ENCODE peak calls at places on chromosomes 11 and 22, in nine cellular contexts. One of them, this sample, is unnamed.

GRCh38 chr11:109894242-109894641 is 198.9 kb upstream of the ZC3H12C start:
- DNase-seq in right atrium auricular region: no peak
- DNase-seq in CD4-positive, CD25-positive, alpha-beta regulatory T cell: no peak
- DNase-seq in left ventricle myocardium inferior: no peak
- DNase-seq in HCT116: no peak
- DNase-seq in stomach: no peak
- DNase-seq in mesendoderm: peak
- DNase-seq in CD8-positive, alpha-beta T cell: no peak
- DNase-seq in lower lobe of right lung: no peak
- DNase-seq in this sample: no peak

GRCh38 chr22:49586244-49586748 is 241.4 kb downstream of the BRD1 start:
- DNase-seq in lower lobe of right lung: peak
- DNase-seq in mesendoderm: peak
- DNase-seq in left ventricle myocardium inferior: no peak
- DNase-seq in right atrium auricular region: no peak
- DNase-seq in HCT116: no peak
- DNase-seq in CD8-positive, alpha-beta T cell: no peak
- DNase-seq in CD4-positive, CD25-positive, alpha-beta regulatory T cell: no peak
- DNase-seq in stomach: no peak
- DNase-seq in this sample: no peak

GRCh38 chr11:208917-209260 is 1.4 kb downstream of the RIC8A start:
- DNase-seq in mesendoderm: no peak
- DNase-seq in CD4-positive, CD25-positive, alpha-beta regulatory T cell: no peak
- DNase-seq in stomach: no peak
- DNase-seq in left ventricle myocardium inferior: no peak
- DNase-seq in right atrium auricular region: no peak
- DNase-seq in CD8-positive, alpha-beta T cell: no peak
- DNase-seq in lower lobe of right lung: no peak
- DNase-seq in HCT116: no peak
- DNase-seq in this sample: no peak

GRCh38 chr11:12897867-12898266 is 111.2 kb upstream of the RASSF10 start:
- DNase-seq in stomach: no peak
- DNase-seq in left ventricle myocardium inferior: no peak
- DNase-seq in CD4-positive, CD25-positive, alpha-beta regulatory T cell: no peak
- DNase-seq in right atrium auricular region: no peak
- DNase-seq in mesendoderm: no peak
- DNase-seq in CD8-positive, alpha-beta T cell: no peak
- DNase-seq in HCT116: no peak
- DNase-seq in lower lobe of right lung: no peak
- DNase-seq in this sample: peak

GRCh38 chr22:27323646-27324045 is 477.9 kb downstream of the MN1 start:
- DNase-seq in lower lobe of right lung: no peak
- DNase-seq in right atrium auricular region: peak
- DNase-seq in stomach: no peak
- DNase-seq in left ventricle myocardium inferior: no peak
- DNase-seq in CD8-positive, alpha-beta T cell: no peak
- DNase-seq in CD4-positive, CD25-positive, alpha-beta regulatory T cell: no peak
- DNase-seq in HCT116: no peak
- DNase-seq in mesendoderm: no peak
- DNase-seq in this sample: no peak

GRCh38 chr11:20518323-20518834 is 81.0 kb upstream of the SLC6A5 start:
- DNase-seq in HCT116: no peak
- DNase-seq in right atrium auricular region: no peak
- DNase-seq in CD4-positive, CD25-positive, alpha-beta regulatory T cell: no peak
- DNase-seq in mesendoderm: no peak
- DNase-seq in CD8-positive, alpha-beta T cell: no peak
- DNase-seq in stomach: no peak
- DNase-seq in lower lobe of right lung: peak
- DNase-seq in left ventricle myocardium inferior: no peak
- DNase-seq in this sample: no peak

GRCh38 chr11:12217879-12218278 is 107.5 kb downstream of the MICAL2 start:
- DNase-seq in CD8-positive, alpha-beta T cell: no peak
- DNase-seq in CD4-positive, CD25-positive, alpha-beta regulatory T cell: no peak
- DNase-seq in mesendoderm: no peak
- DNase-seq in stomach: no peak
- DNase-seq in lower lobe of right lung: no peak
- DNase-seq in HCT116: no peak
- DNase-seq in right atrium auricular region: no peak
- DNase-seq in left ventricle myocardium inferior: no peak
- DNase-seq in this sample: no peak

GRCh38 chr22:20972933-20973577 is 6.0 kb downstream of the AIFM3 start:
- DNase-seq in CD4-positive, CD25-positive, alpha-beta regulatory T cell: no peak
- DNase-seq in stomach: no peak
- DNase-seq in left ventricle myocardium inferior: no peak
- DNase-seq in lower lobe of right lung: no peak
- DNase-seq in right atrium auricular region: no peak
- DNase-seq in HCT116: no peak
- DNase-seq in CD8-positive, alpha-beta T cell: no peak
- DNase-seq in mesendoderm: no peak
- DNase-seq in this sample: no peak

GRCh38 chr11:2775083-2775625 is 75.4 kb upstream of the KCNQ1OT1 start:
- DNase-seq in right atrium auricular region: peak
- DNase-seq in mesendoderm: no peak
- DNase-seq in CD4-positive, CD25-positive, alpha-beta regulatory T cell: no peak
- DNase-seq in lower lobe of right lung: peak
- DNase-seq in CD8-positive, alpha-beta T cell: peak
- DNase-seq in stomach: peak
- DNase-seq in HCT116: no peak
- DNase-seq in left ventricle myocardium inferior: no peak
- DNase-seq in this sample: no peak

GRCh38 chr11:125091247-125091876 is 20.1 kb downstream of the TMEM218 start:
- DNase-seq in CD8-positive, alpha-beta T cell: peak
- DNase-seq in left ventricle myocardium inferior: no peak
- DNase-seq in right atrium auricular region: peak
- DNase-seq in mesendoderm: peak
- DNase-seq in CD4-positive, CD25-positive, alpha-beta regulatory T cell: peak
- DNase-seq in HCT116: no peak
- DNase-seq in stomach: no peak
- DNase-seq in lower lobe of right lung: peak
- DNase-seq in this sample: no peak

GRCh38 chr22:35288116-35288515 is 11.6 kb upstream of the TOM1 start:
- DNase-seq in lower lobe of right lung: no peak
- DNase-seq in right atrium auricular region: no peak
- DNase-seq in stomach: no peak
- DNase-seq in CD8-positive, alpha-beta T cell: no peak
- DNase-seq in left ventricle myocardium inferior: no peak
- DNase-seq in mesendoderm: no peak
- DNase-seq in CD4-positive, CD25-positive, alpha-beta regulatory T cell: no peak
- DNase-seq in HCT116: no peak
- DNase-seq in this sample: no peak

GRCh38 chr22:27247691-27248434 is 553.7 kb downstream of the MN1 start:
- DNase-seq in stomach: no peak
- DNase-seq in HCT116: no peak
- DNase-seq in lower lobe of right lung: no peak
- DNase-seq in CD8-positive, alpha-beta T cell: no peak
- DNase-seq in CD4-positive, CD25-positive, alpha-beta regulatory T cell: no peak
- DNase-seq in left ventricle myocardium inferior: no peak
- DNase-seq in right atrium auricular region: peak
- DNase-seq in mesendoderm: no peak
- DNase-seq in this sample: no peak

GRCh38 chr22:18987765-18988164 is 51.7 kb upstream of the PRODH start:
- DNase-seq in CD8-positive, alpha-beta T cell: no peak
- DNase-seq in right atrium auricular region: no peak
- DNase-seq in CD4-positive, CD25-positive, alpha-beta regulatory T cell: peak
- DNase-seq in lower lobe of right lung: no peak
- DNase-seq in mesendoderm: peak
- DNase-seq in stomach: no peak
- DNase-seq in left ventricle myocardium inferior: no peak
- DNase-seq in HCT116: no peak
- DNase-seq in this sample: no peak

GRCh38 chr11:28666632-28667031 is 558.4 kb downstream of the METTL15 start:
- DNase-seq in mesendoderm: no peak
- DNase-seq in HCT116: no peak
- DNase-seq in right atrium auricular region: no peak
- DNase-seq in lower lobe of right lung: no peak
- DNase-seq in CD4-positive, CD25-positive, alpha-beta regulatory T cell: no peak
- DNase-seq in CD8-positive, alpha-beta T cell: no peak
- DNase-seq in left ventricle myocardium inferior: no peak
- DNase-seq in stomach: no peak
- DNase-seq in this sample: no peak

GRCh38 chr11:75276696-75277095 is 36.1 kb downstream of the TPBGL start:
- DNase-seq in right atrium auricular region: no peak
- DNase-seq in CD4-positive, CD25-positive, alpha-beta regulatory T cell: no peak
- DNase-seq in stomach: peak
- DNase-seq in left ventricle myocardium inferior: no peak
- DNase-seq in CD8-positive, alpha-beta T cell: peak
- DNase-seq in lower lobe of right lung: no peak
- DNase-seq in HCT116: no peak
- DNase-seq in mesendoderm: no peak
- DNase-seq in this sample: no peak

GRCh38 chr22:29879738-29880137 is 3.2 kb upstream of the MTMR3 start:
- DNase-seq in lower lobe of right lung: no peak
- DNase-seq in stomach: no peak
- DNase-seq in left ventricle myocardium inferior: no peak
- DNase-seq in mesendoderm: peak
- DNase-seq in CD4-positive, CD25-positive, alpha-beta regulatory T cell: peak
- DNase-seq in CD8-positive, alpha-beta T cell: no peak
- DNase-seq in right atrium auricular region: no peak
- DNase-seq in HCT116: peak
- DNase-seq in this sample: no peak

GRCh38 chr11:97259884-97260283 is 870.1 kb downstream of the JRKL start:
- DNase-seq in mesendoderm: peak
- DNase-seq in HCT116: no peak
- DNase-seq in left ventricle myocardium inferior: no peak
- DNase-seq in stomach: no peak
- DNase-seq in CD8-positive, alpha-beta T cell: no peak
- DNase-seq in right atrium auricular region: no peak
- DNase-seq in CD4-positive, CD25-positive, alpha-beta regulatory T cell: no peak
- DNase-seq in lower lobe of right lung: no peak
- DNase-seq in this sample: no peak

GRCh38 chr11:73141309-73142127 is 600 bp downstream of the FCHSD2 start:
- DNase-seq in mesendoderm: peak
- DNase-seq in left ventricle myocardium inferior: peak
- DNase-seq in HCT116: peak
- DNase-seq in CD8-positive, alpha-beta T cell: peak
- DNase-seq in lower lobe of right lung: peak
- DNase-seq in right atrium auricular region: peak
- DNase-seq in stomach: peak
- DNase-seq in CD4-positive, CD25-positive, alpha-beta regulatory T cell: peak
- DNase-seq in this sample: no peak

GRCh38 chr11:105741488-105742020 is 131.7 kb downstream of the GRIA4 start:
- DNase-seq in CD8-positive, alpha-beta T cell: no peak
- DNase-seq in mesendoderm: no peak
- DNase-seq in right atrium auricular region: no peak
- DNase-seq in left ventricle myocardium inferior: no peak
- DNase-seq in lower lobe of right lung: no peak
- DNase-seq in HCT116: no peak
- DNase-seq in stomach: no peak
- DNase-seq in CD4-positive, CD25-positive, alpha-beta regulatory T cell: no peak
- DNase-seq in this sample: no peak

GRCh38 chr11:10352911-10353550 is 48.2 kb downstream of the ADM start:
- DNase-seq in right atrium auricular region: no peak
- DNase-seq in HCT116: no peak
- DNase-seq in CD8-positive, alpha-beta T cell: no peak
- DNase-seq in stomach: no peak
- DNase-seq in mesendoderm: no peak
- DNase-seq in left ventricle myocardium inferior: no peak
- DNase-seq in CD4-positive, CD25-positive, alpha-beta regulatory T cell: no peak
- DNase-seq in lower lobe of right lung: no peak
- DNase-seq in this sample: no peak
- H3K27ac ChIP-seq in right atrium auricular region: peak
- H3K27ac ChIP-seq in HCT116: no peak
- H3K27ac ChIP-seq in CD8-positive, alpha-beta T cell: no peak
- H3K27ac ChIP-seq in stomach: peak
- H3K27ac ChIP-seq in mesendoderm: no peak
- H3K27ac ChIP-seq in left ventricle myocardium inferior: peak
- H3K27ac ChIP-seq in CD4-positive, CD25-positive, alpha-beta regulatory T cell: no peak
- H3K27ac ChIP-seq in lower lobe of right lung: peak
- H3K27ac ChIP-seq in this sample: no peak

GRCh38 chr11:6433998-6434650 is 6.7 kb downstream of the HPX start:
- DNase-seq in lower lobe of right lung: no peak
- DNase-seq in CD4-positive, CD25-positive, alpha-beta regulatory T cell: no peak
- DNase-seq in left ventricle myocardium inferior: no peak
- DNase-seq in right atrium auricular region: no peak
- DNase-seq in stomach: no peak
- DNase-seq in CD8-positive, alpha-beta T cell: no peak
- DNase-seq in mesendoderm: no peak
- DNase-seq in HCT116: no peak
- DNase-seq in this sample: no peak
- H3K27ac ChIP-seq in lower lobe of right lung: no peak
- H3K27ac ChIP-seq in CD4-positive, CD25-positive, alpha-beta regulatory T cell: no peak
- H3K27ac ChIP-seq in left ventricle myocardium inferior: no peak
- H3K27ac ChIP-seq in right atrium auricular region: no peak
- H3K27ac ChIP-seq in stomach: no peak
- H3K27ac ChIP-seq in CD8-positive, alpha-beta T cell: no peak
- H3K27ac ChIP-seq in mesendoderm: no peak
- H3K27ac ChIP-seq in HCT116: no peak
- H3K27ac ChIP-seq in this sample: no peak

GRCh38 chr22:45996241-45997076 is 19.5 kb upstream of the WNT7B start:
- DNase-seq in stomach: no peak
- DNase-seq in HCT116: no peak
- DNase-seq in right atrium auricular region: peak
- DNase-seq in left ventricle myocardium inferior: peak
- DNase-seq in mesendoderm: no peak
- DNase-seq in CD8-positive, alpha-beta T cell: no peak
- DNase-seq in CD4-positive, CD25-positive, alpha-beta regulatory T cell: no peak
- DNase-seq in lower lobe of right lung: peak
- DNase-seq in this sample: no peak

GRCh38 chr22:45998638-45999378 is 21.8 kb upstream of the WNT7B start:
- DNase-seq in mesendoderm: no peak
- DNase-seq in CD4-positive, CD25-positive, alpha-beta regulatory T cell: no peak
- DNase-seq in lower lobe of right lung: peak
- DNase-seq in left ventricle myocardium inferior: peak
- DNase-seq in right atrium auricular region: no peak
- DNase-seq in stomach: no peak
- DNase-seq in CD8-positive, alpha-beta T cell: no peak
- DNase-seq in HCT116: no peak
- DNase-seq in this sample: no peak

GRCh38 chr22:45999379-45999971 is 22.5 kb upstream of the WNT7B start:
- DNase-seq in lower lobe of right lung: peak
- DNase-seq in HCT116: no peak
- DNase-seq in CD8-positive, alpha-beta T cell: no peak
- DNase-seq in right atrium auricular region: no peak
- DNase-seq in CD4-positive, CD25-positive, alpha-beta regulatory T cell: no peak
- DNase-seq in mesendoderm: no peak
- DNase-seq in stomach: no peak
- DNase-seq in left ventricle myocardium inferior: peak
- DNase-seq in this sample: no peak

GRCh38 chr22:45997077-45997774 is 20.3 kb upstream of the WNT7B start:
- DNase-seq in left ventricle myocardium inferior: peak
- DNase-seq in HCT116: no peak
- DNase-seq in lower lobe of right lung: peak
- DNase-seq in right atrium auricular region: peak
- DNase-seq in CD8-positive, alpha-beta T cell: no peak
- DNase-seq in stomach: peak
- DNase-seq in mesendoderm: peak
- DNase-seq in CD4-positive, CD25-positive, alpha-beta regulatory T cell: peak
- DNase-seq in this sample: no peak

GRCh38 chr22:45997775-45998637 is 21.0 kb upstream of the WNT7B start:
- DNase-seq in CD8-positive, alpha-beta T cell: no peak
- DNase-seq in HCT116: no peak
- DNase-seq in left ventricle myocardium inferior: peak
- DNase-seq in CD4-positive, CD25-positive, alpha-beta regulatory T cell: no peak
- DNase-seq in right atrium auricular region: no peak
- DNase-seq in stomach: no peak
- DNase-seq in lower lobe of right lung: peak
- DNase-seq in mesendoderm: no peak
- DNase-seq in this sample: no peak
- H3K27ac ChIP-seq in CD8-positive, alpha-beta T cell: no peak
- H3K27ac ChIP-seq in HCT116: no peak
- H3K27ac ChIP-seq in left ventricle myocardium inferior: peak
- H3K27ac ChIP-seq in CD4-positive, CD25-positive, alpha-beta regulatory T cell: no peak
- H3K27ac ChIP-seq in right atrium auricular region: peak
- H3K27ac ChIP-seq in stomach: peak
- H3K27ac ChIP-seq in lower lobe of right lung: peak
- H3K27ac ChIP-seq in mesendoderm: no peak
- H3K27ac ChIP-seq in this sample: peak

GRCh38 chr22:42336527-42337227 is 66.2 kb upstream of the TCF20 start:
- DNase-seq in CD8-positive, alpha-beta T cell: no peak
- DNase-seq in right atrium auricular region: no peak
- DNase-seq in left ventricle myocardium inferior: no peak
- DNase-seq in mesendoderm: no peak
- DNase-seq in HCT116: no peak
- DNase-seq in CD4-positive, CD25-positive, alpha-beta regulatory T cell: no peak
- DNase-seq in stomach: no peak
- DNase-seq in lower lobe of right lung: no peak
- DNase-seq in this sample: no peak
- H3K27ac ChIP-seq in CD8-positive, alpha-beta T cell: no peak
- H3K27ac ChIP-seq in right atrium auricular region: no peak
- H3K27ac ChIP-seq in left ventricle myocardium inferior: no peak
- H3K27ac ChIP-seq in mesendoderm: no peak
- H3K27ac ChIP-seq in HCT116: no peak
- H3K27ac ChIP-seq in CD4-positive, CD25-positive, alpha-beta regulatory T cell: no peak
- H3K27ac ChIP-seq in stomach: no peak
- H3K27ac ChIP-seq in lower lobe of right lung: no peak
- H3K27ac ChIP-seq in this sample: no peak

This sample was measured in epithelial cell of prostate.